ENCODE peak calls at places on chromosome 4, in five cellular contexts. A is LoVo; M is left colon; Y is activated T-cell treated with anti-CD3 and anti-CD28 coated beads, Interleukin-2, amount 50 U/mL, for 4 hours; P is GM04504. J is an unnamed sample.

GRCh38 chr4:112979881-112980421 is 69.5 kb upstream of the ANK2 start:
- DNase-seq in A (no peak), M (no peak), Y (no peak), P (no peak), J (no peak)

GRCh38 chr4:139458999-139459398 is 5.1 kb downstream of the RAB33B start:
- DNase-seq in A (peak), M (no peak), Y (no peak), P (no peak), J (no peak)

GRCh38 chr4:8904666-8905065 is 33.0 kb upstream of the HMX1 start:
- DNase-seq in A (no peak), M (no peak), Y (no peak), P (no peak), J (no peak)

GRCh38 chr4:27789768-27790167 is 929.1 kb downstream of the STIM2 start:
- DNase-seq in A (no peak), M (no peak), Y (no peak), P (no peak), J (no peak)

GRCh38 chr4:158161561-158162354 is 11.1 kb downstream of the GASK1B start:
- DNase-seq in A (peak), M (no peak), Y (no peak), P (no peak), J (no peak)

GRCh38 chr4:1152284-1152683 is 20.1 kb downstream of the SPON2 start:
- DNase-seq in A (no peak), M (no peak), Y (no peak), P (no peak), J (no peak)

GRCh38 chr4:88012652-88013051 is 5.2 kb downstream of the PKD2 start:
- DNase-seq in A (no peak), M (no peak), Y (no peak), P (no peak), J (no peak)

GRCh38 chr4:88382621-88383020 is 4.0 kb downstream of the HERC6 start:
- DNase-seq in A (no peak), M (no peak), Y (peak), P (no peak), J (peak)

GRCh38 chr4:113646456-113646809 is 115.1 kb downstream of the CAMK2D start:
- DNase-seq in A (peak), M (peak), Y (no peak), P (no peak), J (no peak)

GRCh38 chr4:184534511-184535391 is 60.4 kb upstream of the IRF2 start:
- DNase-seq in A (no peak), M (no peak), Y (no peak), P (peak), J (no peak)

GRCh38 chr4:65227628-65228027 is 442.7 kb downstream of the EPHA5 start:
- DNase-seq in A (no peak), M (no peak), Y (no peak), P (no peak), J (no peak)

GRCh38 chr4:171880136-171880535 is 66.9 kb downstream of the GALNTL6 start:
- DNase-seq in A (no peak), M (no peak), Y (no peak), P (peak), J (no peak)

GRCh38 chr4:11343536-11343935 is 85.2 kb downstream of the HS3ST1 start:
- DNase-seq in A (no peak), M (no peak), Y (no peak), P (no peak), J (no peak)

GRCh38 chr4:48780867-48781219 is 764 bp upstream of the FRYL start:
- DNase-seq in A (peak), M (peak), Y (peak), P (peak), J (peak)

GRCh38 chr4:62144431-62144830 is 944.3 kb downstream of the ADGRL3 start:
- DNase-seq in A (no peak), M (no peak), Y (no peak), P (no peak), J (no peak)

GRCh38 chr4:138190452-138190858 is 51.7 kb downstream of the SLC7A11 start:
- DNase-seq in A (no peak), M (no peak), Y (no peak), P (no peak), J (no peak)